ENCODE peak calls at places on chromosomes 2 and 18, in four cellular contexts. Q, B, I and R are unnamed samples.

GRCh38 chr2:3848776-3849175 is 145.4 kb downstream of the DCDC2C start:
- DNase-seq in Q (no peak), B (no peak), I (no peak), R (no peak)

GRCh38 chr18:58828399-58829121 is 36.1 kb upstream of the ZNF532 start:
- DNase-seq in Q (no peak), B (no peak), I (no peak), R (no peak)

GRCh38 chr2:44450806-44451205 is 89.1 kb downstream of the CAMKMT start:
- DNase-seq in Q (no peak), B (no peak), I (no peak), R (no peak)

GRCh38 chr2:61707984-61708852 is 145.6 kb downstream of the FAM161A start:
- DNase-seq in Q (no peak), B (no peak), I (peak; percentile 78), R (no peak)

GRCh38 chr2:9326975-9327374 is 96.4 kb downstream of the ITGB1BP1 start:
- DNase-seq in Q (no peak), B (no peak), I (peak; percentile 37), R (no peak)

GRCh38 chr2:31967790-31968189 is 43.0 kb downstream of the MEMO1 start:
- DNase-seq in Q (no peak), B (no peak), I (no peak), R (no peak)

GRCh38 chr2:201261471-201261870 is 1.1 kb downstream of the CASP8 start:
- DNase-seq in Q (no peak), B (no peak), I (no peak), R (no peak)

GRCh38 chr2:78416625-78417300 is 608.7 kb upstream of the REG3G start:
- DNase-seq in Q (no peak), B (no peak), I (peak; percentile 80), R (no peak)

GRCh38 chr2:26469092-26469710 is 8.7 kb downstream of the OTOF start:
- DNase-seq in Q (peak; percentile 88), B (peak; percentile 76), I (peak; percentile 73), R (peak; percentile 73)

GRCh38 chr2:119352357-119352756 is 14.3 kb downstream of the C2orf76 start:
- DNase-seq in Q (no peak), B (no peak), I (no peak), R (no peak)

GRCh38 chr2:238507836-238508235 is 81.1 kb downstream of the ASB1 start:
- DNase-seq in Q (no peak), B (no peak), I (no peak), R (no peak)

GRCh38 chr18:42287047-42287446 is 332.0 kb downstream of the PIK3C3 start:
- DNase-seq in Q (no peak), B (no peak), I (no peak), R (no peak)

GRCh38 chr18:75248426-75249191 is 38.0 kb downstream of the TSHZ1 start:
- DNase-seq in Q (no peak), B (no peak), I (no peak), R (no peak)

GRCh38 chr18:42446195-42446594 is 491.2 kb downstream of the PIK3C3 start:
- DNase-seq in Q (no peak), B (no peak), I (peak; percentile 94), R (no peak)

GRCh38 chr2:86788172-86788571 is 2.5 kb downstream of the CD8A start:
- DNase-seq in Q (no peak), B (no peak), I (no peak), R (no peak)

GRCh38 chr2:129619471-129619870 is 360.0 kb upstream of the RAB6C start:
- DNase-seq in Q (peak; percentile 19), B (no peak), I (no peak), R (no peak)

GRCh38 chr2:189608799-189609422 is 28.3 kb upstream of the SLC40A1 start:
- DNase-seq in Q (no peak), B (no peak), I (no peak), R (no peak)

GRCh38 chr2:200962821-200963128 is 685 bp downstream of the ORC2 start:
- DNase-seq in Q (no peak), B (peak; percentile 13), I (no peak), R (no peak)

GRCh38 chr2:241843321-241844065 is 15.2 kb downstream of the PDCD1 start:
- DNase-seq in Q (no peak), B (no peak), I (no peak), R (no peak)

GRCh38 chr18:23528580-23529472 is 25.5 kb downstream of the RMC1 start:
- DNase-seq in Q (no peak), B (peak; percentile 75), I (no peak), R (no peak)

GRCh38 chr2:110788936-110789335 is 56.6 kb downstream of the ACOXL start:
- DNase-seq in Q (no peak), B (no peak), I (no peak), R (no peak)

GRCh38 chr2:56184500-56184996 is 758 bp downstream of the CCDC85A start:
- DNase-seq in Q (peak; percentile 50), B (peak; percentile 25), I (no peak), R (peak; percentile 17)

GRCh38 chr2:129732630-129733026 is 246.8 kb upstream of the RAB6C start:
- DNase-seq in Q (no peak), B (no peak), I (no peak), R (no peak)

GRCh38 chr2:19505199-19506136 is 147.0 kb upstream of the OSR1 start:
- DNase-seq in Q (no peak), B (no peak), I (peak; percentile 99), R (no peak)

GRCh38 chr2:12787891-12788783 is 71.4 kb downstream of the TRIB2 start:
- DNase-seq in Q (no peak), B (no peak), I (no peak), R (no peak)

GRCh38 chr2:127614731-127615130 is 31.2 kb upstream of the GPR17 start:
- DNase-seq in Q (no peak), B (no peak), I (no peak), R (no peak)

GRCh38 chr2:24509840-24510239 is 18.8 kb downstream of the NCOA1 start:
- DNase-seq in Q (no peak), B (no peak), I (no peak), R (no peak)

GRCh38 chr2:112910219-112910618 is 746 bp upstream of the IL37 start:
- DNase-seq in Q (no peak), B (no peak), I (peak; percentile 19), R (no peak)

GRCh38 chr2:145752091-145752806 is 1232.3 kb upstream of the ZEB2 start:
- DNase-seq in Q (no peak), B (peak; percentile 38), I (peak; percentile 93), R (peak; percentile 61)

GRCh38 chr2:148645925-148646559 is 1.5 kb downstream of the EPC2 start:
- DNase-seq in Q (no peak), B (peak; percentile 35), I (peak; percentile 82), R (peak; percentile 59)

GRCh38 chr2:136582631-136583205 is 182.6 kb upstream of the THSD7B start:
- DNase-seq in Q (peak; percentile 55), B (peak; percentile 30), I (peak; percentile 18), R (peak; percentile 24)

GRCh38 chr2:134583462-134583861 is 135.3 kb downstream of the TMEM163 start:
- DNase-seq in Q (no peak), B (no peak), I (no peak), R (no peak)

GRCh38 chr2:240123821-240124650 is 12.1 kb downstream of the COPS9 start:
- DNase-seq in Q (no peak), B (no peak), I (no peak), R (no peak)

GRCh38 chr2:228845162-228845910 is 425.8 kb downstream of the PID1 start:
- DNase-seq in Q (no peak), B (no peak), I (no peak), R (no peak)

GRCh38 chr2:83081835-83082522 is 1377.1 kb downstream of the SUCLG1 start:
- DNase-seq in Q (no peak), B (peak; percentile 7), I (peak; percentile 53), R (no peak)

GRCh38 chr2:239654266-239654665 is 253.4 kb upstream of the HDAC4 start:
- DNase-seq in Q (no peak), B (no peak), I (no peak), R (no peak)

GRCh38 chr2:151337643-151338042 is 19.7 kb upstream of the TNFAIP6 start:
- DNase-seq in Q (no peak), B (no peak), I (no peak), R (no peak)

GRCh38 chr2:151338115-151338514 is 19.3 kb upstream of the TNFAIP6 start:
- DNase-seq in Q (no peak), B (no peak), I (no peak), R (no peak)

GRCh38 chr2:151333083-151333482 is 24.3 kb upstream of the TNFAIP6 start:
- DNase-seq in Q (no peak), B (no peak), I (no peak), R (no peak)

GRCh38 chr2:151329998-151330397 is 27.4 kb upstream of the TNFAIP6 start:
- DNase-seq in Q (no peak), B (no peak), I (no peak), R (no peak)

GRCh38 chr2:151334082-151334815 is 23.1 kb upstream of the TNFAIP6 start:
- DNase-seq in Q (no peak), B (no peak), I (peak; percentile 56), R (no peak)
- TF ChIP-seq ELF4 in Q (no peak), B (no peak), I (no peak), R (no peak)

DNA sequence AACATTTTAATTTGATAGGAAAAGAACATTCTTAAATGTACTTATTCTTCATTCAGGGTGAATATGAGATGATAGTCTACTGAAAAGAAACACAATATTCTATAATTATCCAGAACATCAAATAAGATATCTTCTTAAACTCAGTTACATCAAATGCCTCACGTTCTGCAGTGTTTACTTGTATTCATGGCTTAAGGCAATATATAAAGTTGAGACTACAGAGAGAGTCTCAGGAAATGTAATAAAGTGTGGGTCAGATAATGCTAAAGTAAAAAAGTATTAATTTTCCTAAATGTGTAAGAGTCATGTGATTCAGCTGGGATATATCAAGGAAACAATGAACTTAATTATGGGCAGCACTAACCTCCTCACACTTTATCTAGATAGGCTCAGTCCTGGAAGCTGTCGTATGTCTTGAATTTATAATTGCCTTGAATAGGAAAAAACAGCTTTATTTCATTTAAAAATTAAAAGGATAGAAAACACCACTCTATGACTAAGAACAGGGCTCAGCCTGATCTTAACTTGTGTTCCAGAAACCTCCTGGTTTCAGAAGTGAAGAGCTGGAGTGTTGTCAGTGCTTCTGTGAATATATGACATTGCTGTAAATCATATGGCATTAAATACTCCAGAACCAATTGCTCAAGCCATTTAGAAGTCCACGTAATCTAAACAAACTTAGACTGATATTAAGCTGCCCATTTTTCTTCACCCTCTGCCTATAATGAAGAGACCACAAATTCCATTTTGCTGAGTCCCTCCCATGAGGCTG is 240.2 kb downstream of the FSIP2 start:
- DNase-seq in Q (no peak), B (no peak), I (no peak), R (no peak)
- TF ChIP-seq ELF4 in Q (no peak), B (no peak), I (no peak), R (no peak)

GRCh38 chr18:48814490-48815181 is 136.1 kb downstream of the SMAD7 start:
- DNase-seq in Q (no peak), B (no peak), I (no peak), R (no peak)
- TF ChIP-seq ELF4 in Q (no peak), B (no peak), I (no peak), R (no peak)

GRCh38 chr2:57796527-57796926 is 250.1 kb upstream of the VRK2 start:
- DNase-seq in Q (no peak), B (no peak), I (no peak), R (no peak)
- TF ChIP-seq ELF4 in Q (no peak), B (no peak), I (no peak), R (no peak)

GRCh38 chr2:150063432-150063889 is 424.0 kb downstream of the RND3 start:
- DNase-seq in Q (no peak), B (no peak), I (no peak), R (no peak)
- TF ChIP-seq ELF4 in Q (no peak), B (no peak), I (no peak), R (no peak)